ENCODE peak calls at places on chromosome 11, in seven cellular contexts. J, I, Y, E, N, W and O are unnamed samples.

GRCh38 chr11:36097219-36097650 is 153.4 kb downstream of the LDLRAD3 start:
- DNase-seq in I (no peak), N (no peak), W (no peak), Y (no peak), E (no peak), J (no peak), O (no peak)

GRCh38 chr11:63961608-63962412 is 12.6 kb upstream of the COX8A start:
- DNase-seq in W (no peak), Y (no peak), E (no peak), I (no peak), N (no peak), J (no peak), O (no peak)

GRCh38 chr11:125679397-125679796 is 1.2 kb downstream of the ACRV1 start:
- DNase-seq in W (no peak), Y (no peak), N (no peak), E (no peak), J (no peak), I (no peak), O (no peak)

GRCh38 chr11:16739326-16739875 is 954 bp downstream of the C11orf58 start:
- DNase-seq in W (no peak), I (no peak), N (no peak), E (no peak), J (no peak), Y (no peak), O (no peak)

GRCh38 chr11:47571895-47572294 is 6.5 kb downstream of the PTPMT1 start:
- DNase-seq in W (no peak), Y (no peak), E (no peak), J (no peak), I (no peak), N (no peak), O (no peak)

GRCh38 chr11:86577663-86578636 is 94.5 kb downstream of the ME3 start:
- DNase-seq in I (peak), E (no peak), Y (no peak), W (peak), J (no peak), N (peak), O (no peak)

GRCh38 chr11:75031771-75032549 is 43.2 kb downstream of the NEU3 start:
- DNase-seq in N (peak), W (peak), Y (peak), E (peak), I (peak), J (no peak), O (peak)

GRCh38 chr11:32420937-32421532 is 14.3 kb downstream of the WT1 start:
- DNase-seq in J (no peak), W (no peak), I (no peak), Y (no peak), E (no peak), N (no peak), O (no peak)

GRCh38 chr11:9176136-9176535 is 84.7 kb upstream of the SCUBE2 start:
- DNase-seq in N (no peak), E (no peak), I (no peak), Y (no peak), W (no peak), J (no peak), O (no peak)

GRCh38 chr11:128825050-128825806 is 41.9 kb downstream of the KCNJ1 start:
- DNase-seq in E (no peak), N (peak), J (no peak), I (no peak), W (no peak), Y (no peak), O (no peak)

GRCh38 chr11:127895776-127896175 is 691.6 kb downstream of the ETS1 start:
- DNase-seq in I (no peak), J (no peak), N (no peak), Y (no peak), E (no peak), W (no peak), O (no peak)

GRCh38 chr11:1352696-1353382 is 36.9 kb upstream of the BRSK2 start:
- DNase-seq in E (no peak), Y (no peak), J (peak), I (no peak), W (no peak), N (no peak), O (no peak)

GRCh38 chr11:116788534-116788933 is 711 bp upstream of the ZPR1 start:
- DNase-seq in N (no peak), Y (no peak), E (no peak), I (no peak), W (no peak), J (no peak), O (no peak)

GRCh38 chr11:27848423-27848822 is 148.2 kb upstream of the BDNF start:
- DNase-seq in Y (no peak), W (no peak), J (no peak), N (no peak), E (no peak), I (no peak), O (no peak)

GRCh38 chr11:30143098-30143705 is 87.6 kb upstream of the FSHB start:
- DNase-seq in Y (no peak), I (no peak), E (peak), N (no peak), J (no peak), W (no peak), O (no peak)

GRCh38 chr11:69157156-69157821 is 1.6 kb downstream of the SMIM38 start:
- DNase-seq in W (no peak), Y (no peak), J (no peak), E (no peak), I (peak), N (no peak), O (no peak)

GRCh38 chr11:71991494-71991893 is 7.2 kb upstream of the IL18BP start:
- DNase-seq in I (no peak), Y (no peak), N (no peak), E (no peak), J (peak), W (no peak), O (no peak)

GRCh38 chr11:46296520-46297448 is 19.3 kb downstream of the CREB3L1 start:
- DNase-seq in N (peak), I (peak), J (no peak), Y (no peak), W (peak), E (no peak), O (peak)

GRCh38 chr11:32029721-32030120 is 61.2 kb upstream of the RCN1 start:
- DNase-seq in W (no peak), Y (no peak), J (no peak), N (no peak), I (no peak), E (no peak), O (no peak)

GRCh38 chr11:64331569-64332371 is 8.2 kb upstream of the CCDC88B start:
- DNase-seq in Y (peak), I (peak), W (peak), N (peak), E (peak), J (peak), O (no peak)

GRCh38 chr11:114296190-114296978 is at the start of gene NNMT:
- DNase-seq in Y (no peak), J (no peak), E (no peak), W (peak), N (peak), I (peak), O (no peak)

GRCh38 chr11:36018967-36019596 is 75.2 kb downstream of the LDLRAD3 start:
- DNase-seq in W (no peak), J (no peak), E (no peak), I (no peak), Y (no peak), N (no peak), O (no peak)

GRCh38 chr11:77144854-77145428 is 16.9 kb downstream of the MYO7A start:
- DNase-seq in J (no peak), E (no peak), N (peak), I (no peak), W (no peak), Y (no peak), O (no peak)

GRCh38 chr11:12087075-12087775 is 23.2 kb upstream of the MICAL2 start:
- DNase-seq in W (no peak), J (no peak), Y (no peak), N (no peak), E (no peak), I (peak), O (no peak)

GRCh38 chr11:84969103-84969502 is 658.0 kb downstream of the DLG2 start:
- DNase-seq in Y (no peak), J (no peak), W (no peak), I (peak), N (no peak), E (no peak), O (no peak)

GRCh38 chr11:112087212-112087611 is 539 bp downstream of the SDHD start:
- DNase-seq in J (no peak), Y (no peak), I (no peak), W (no peak), N (no peak), E (no peak), O (no peak)

GRCh38 chr11:125777309-125777708 is 1.3 kb downstream of the PATE2 start:
- DNase-seq in J (no peak), E (no peak), W (no peak), N (no peak), I (no peak), Y (no peak), O (no peak)

GRCh38 chr11:112469376-112469775 is 208.7 kb upstream of the PLET1 start:
- DNase-seq in Y (no peak), N (no peak), W (no peak), J (no peak), I (no peak), E (no peak), O (no peak)

GRCh38 chr11:94664336-94664735 is 97.2 kb downstream of the PIWIL4 start:
- DNase-seq in E (no peak), I (no peak), N (no peak), J (no peak), Y (no peak), W (no peak), O (no peak)

GRCh38 chr11:62402226-62402625 is 16.6 kb upstream of the SCGB1A1 start:
- DNase-seq in N (no peak), Y (peak), W (no peak), E (no peak), J (peak), I (peak), O (no peak)

GRCh38 chr11:129410561-129410960 is 34.9 kb downstream of the BARX2 start:
- DNase-seq in N (no peak), E (no peak), Y (no peak), J (no peak), I (no peak), W (no peak), O (no peak)

GRCh38 chr11:17379383-17380180 is 8.9 kb downstream of the KCNJ11 start:
- DNase-seq in N (no peak), E (no peak), I (no peak), W (no peak), J (no peak), Y (no peak), O (no peak)

GRCh38 chr11:86610559-86611341 is 61.7 kb downstream of the ME3 start:
- DNase-seq in Y (no peak), W (no peak), E (no peak), J (no peak), I (no peak), N (no peak), O (no peak)

GRCh38 chr11:79397252-79397651 is 43.6 kb downstream of the TENM4 start:
- DNase-seq in I (no peak), E (no peak), N (no peak), W (no peak), Y (no peak), J (no peak), O (no peak)

GRCh38 chr11:78097666-78098385 is 18.2 kb upstream of the NDUFC2 start:
- DNase-seq in I (no peak), N (no peak), E (no peak), J (no peak), W (no peak), Y (no peak), O (no peak)

GRCh38 chr11:125085301-125086081 is 22.4 kb downstream of the SLC37A2 start:
- DNase-seq in W (no peak), J (no peak), Y (no peak), E (no peak), I (no peak), N (no peak), O (no peak)

GRCh38 chr11:62918531-62918930 is 2.6 kb downstream of the CHRM1 start:
- DNase-seq in E (no peak), N (no peak), I (no peak), Y (no peak), J (no peak), W (no peak), O (no peak)

GRCh38 chr11:75142714-75143419 is 8.0 kb upstream of the SLCO2B1 start:
- DNase-seq in E (no peak), I (peak), Y (peak), N (peak), W (peak), J (peak), O (peak)

GRCh38 chr11:72627594-72628281 is 46.5 kb downstream of the PDE2A start:
- DNase-seq in N (no peak), Y (no peak), E (peak), J (no peak), I (no peak), W (no peak), O (no peak)